ENCODE peak calls at places on chromosome 5, in four cellular contexts. One of them, this sample, is unnamed.

GRCh38 chr5:84382363-84383295 is 2.1 kb downstream of the EDIL3 start:
- DNase-seq in HTR-8/SVneo: no peak
- DNase-seq in activated naive CD4-positive, alpha-beta T cell: no peak
- DNase-seq in central memory CD8-positive, alpha-beta T cell: no peak
- DNase-seq in this sample: no peak

GRCh38 chr5:179243333-179243732 is 101.9 kb downstream of the ADAMTS2 start:
- DNase-seq in activated naive CD4-positive, alpha-beta T cell: no peak
- DNase-seq in HTR-8/SVneo: no peak
- DNase-seq in central memory CD8-positive, alpha-beta T cell: no peak
- DNase-seq in this sample: no peak

GRCh38 chr5:1795506-1795905 is 4.1 kb downstream of the MRPL36 start:
- DNase-seq in activated naive CD4-positive, alpha-beta T cell: no peak
- DNase-seq in central memory CD8-positive, alpha-beta T cell: no peak
- DNase-seq in HTR-8/SVneo: no peak
- DNase-seq in this sample: no peak

GRCh38 chr5:125390316-125390715 is 643.9 kb upstream of the ZNF608 start:
- DNase-seq in central memory CD8-positive, alpha-beta T cell: no peak
- DNase-seq in activated naive CD4-positive, alpha-beta T cell: no peak
- DNase-seq in HTR-8/SVneo: no peak
- DNase-seq in this sample: no peak

GRCh38 chr5:116011046-116011445 is 21.2 kb upstream of the ARL14EPL start:
- DNase-seq in activated naive CD4-positive, alpha-beta T cell: no peak
- DNase-seq in central memory CD8-positive, alpha-beta T cell: no peak
- DNase-seq in HTR-8/SVneo: no peak
- DNase-seq in this sample: no peak

GRCh38 chr5:17918373-17919104 is 284.3 kb downstream of the TAF11L14 start:
- DNase-seq in HTR-8/SVneo: no peak
- DNase-seq in central memory CD8-positive, alpha-beta T cell: no peak
- DNase-seq in activated naive CD4-positive, alpha-beta T cell: no peak
- DNase-seq in this sample: no peak

GRCh38 chr5:146789712-146790660 is 88.6 kb downstream of the PPP2R2B start:
- DNase-seq in activated naive CD4-positive, alpha-beta T cell: no peak
- DNase-seq in central memory CD8-positive, alpha-beta T cell: no peak
- DNase-seq in HTR-8/SVneo: no peak
- DNase-seq in this sample: no peak

GRCh38 chr5:74040811-74041491 is 415.0 kb downstream of the ARHGEF28 start:
- DNase-seq in activated naive CD4-positive, alpha-beta T cell: no peak
- DNase-seq in HTR-8/SVneo: no peak
- DNase-seq in central memory CD8-positive, alpha-beta T cell: no peak
- DNase-seq in this sample: no peak

GRCh38 chr5:2134543-2135299 is 252.0 kb upstream of the IRX4 start:
- DNase-seq in central memory CD8-positive, alpha-beta T cell: no peak
- DNase-seq in activated naive CD4-positive, alpha-beta T cell: no peak
- DNase-seq in HTR-8/SVneo: no peak
- DNase-seq in this sample: no peak

GRCh38 chr5:137498736-137499505 is at the start of gene SPOCK1:
- DNase-seq in activated naive CD4-positive, alpha-beta T cell: peak
- DNase-seq in HTR-8/SVneo: peak
- DNase-seq in central memory CD8-positive, alpha-beta T cell: no peak
- DNase-seq in this sample: no peak

GRCh38 chr5:161851691-161852299 is 3.9 kb downstream of the GABRA1 start:
- DNase-seq in central memory CD8-positive, alpha-beta T cell: no peak
- DNase-seq in activated naive CD4-positive, alpha-beta T cell: no peak
- DNase-seq in HTR-8/SVneo: no peak
- DNase-seq in this sample: no peak

GRCh38 chr5:77305921-77306320 is 95.4 kb downstream of the PDE8B start:
- DNase-seq in activated naive CD4-positive, alpha-beta T cell: no peak
- DNase-seq in central memory CD8-positive, alpha-beta T cell: no peak
- DNase-seq in HTR-8/SVneo: no peak
- DNase-seq in this sample: no peak

GRCh38 chr5:179295778-179296149 is 49.5 kb downstream of the ADAMTS2 start:
- DNase-seq in activated naive CD4-positive, alpha-beta T cell: no peak
- DNase-seq in central memory CD8-positive, alpha-beta T cell: no peak
- DNase-seq in HTR-8/SVneo: no peak
- DNase-seq in this sample: no peak